ENCODE peak calls at places on chromosomes 1 and 21, in four cellular contexts. One of them, this sample, is unnamed.

GRCh38 chr21:18517905-18518566 is 114.5 kb upstream of the TMPRSS15 start:
- DNase-seq in GM12878: no peak
- DNase-seq in H1: no peak
- DNase-seq in HepG2: no peak
- DNase-seq in this sample: no peak

GRCh38 chr1:184610872-184611614 is 143.6 kb downstream of the EDEM3 start:
- DNase-seq in HepG2: no peak
- DNase-seq in H1: no peak
- DNase-seq in GM12878: no peak
- DNase-seq in this sample: no peak

GRCh38 chr1:52225174-52225573 is 83.3 kb downstream of the ZFYVE9 start:
- DNase-seq in H1: no peak
- DNase-seq in GM12878: no peak
- DNase-seq in HepG2: no peak
- DNase-seq in this sample: no peak

GRCh38 chr1:233790662-233791371 is 113.7 kb upstream of the SLC35F3 start:
- DNase-seq in GM12878: peak
- DNase-seq in H1: peak
- DNase-seq in HepG2: peak
- DNase-seq in this sample: peak

GRCh38 chr1:12436817-12437599 is 181.0 kb downstream of the DHRS3 start:
- DNase-seq in HepG2: peak
- DNase-seq in H1: no peak
- DNase-seq in GM12878: no peak
- DNase-seq in this sample: peak

GRCh38 chr1:240737761-240738265 is 125.9 kb upstream of the GREM2 start:
- DNase-seq in HepG2: no peak
- DNase-seq in GM12878: no peak
- DNase-seq in H1: no peak
- DNase-seq in this sample: no peak

GRCh38 chr1:46254668-46255067 is 7.1 kb downstream of the RAD54L start:
- DNase-seq in H1: no peak
- DNase-seq in HepG2: no peak
- DNase-seq in GM12878: no peak
- DNase-seq in this sample: no peak

GRCh38 chr21:34737115-34737514 is 68.3 kb downstream of the CLIC6 start:
- DNase-seq in HepG2: peak
- DNase-seq in H1: no peak
- DNase-seq in GM12878: no peak
- DNase-seq in this sample: no peak

GRCh38 chr21:37204580-37204979 is 62.6 kb downstream of the VPS26C start:
- DNase-seq in H1: no peak
- DNase-seq in GM12878: no peak
- DNase-seq in HepG2: no peak
- DNase-seq in this sample: no peak

GRCh38 chr1:1631793-1632420 is at the start of gene MMP23B:
- DNase-seq in GM12878: no peak
- DNase-seq in HepG2: no peak
- DNase-seq in H1: peak
- DNase-seq in this sample: no peak

GRCh38 chr21:32794643-32795042 is 23.1 kb upstream of the PAXBP1 start:
- DNase-seq in GM12878: no peak
- DNase-seq in H1: no peak
- DNase-seq in HepG2: peak
- DNase-seq in this sample: no peak

GRCh38 chr1:98344726-98345125 is 316.8 kb upstream of the SNX7 start:
- DNase-seq in H1: no peak
- DNase-seq in HepG2: no peak
- DNase-seq in GM12878: no peak
- DNase-seq in this sample: no peak

GRCh38 chr1:226046240-226046639 is 16.3 kb upstream of the H3-3A start:
- DNase-seq in GM12878: no peak
- DNase-seq in H1: no peak
- DNase-seq in HepG2: peak
- DNase-seq in this sample: no peak

GRCh38 chr1:156865865-156866678 is 5.4 kb downstream of the NTRK1 start:
- DNase-seq in GM12878: no peak
- DNase-seq in H1: no peak
- DNase-seq in HepG2: no peak
- DNase-seq in this sample: peak

GRCh38 chr1:59570524-59570923 is 244.2 kb upstream of the HOOK1 start:
- DNase-seq in HepG2: peak
- DNase-seq in H1: no peak
- DNase-seq in GM12878: no peak
- DNase-seq in this sample: no peak

GRCh38 chr1:66206563-66207154 is 327.3 kb upstream of the SGIP1 start:
- DNase-seq in GM12878: no peak
- DNase-seq in HepG2: no peak
- DNase-seq in H1: no peak
- DNase-seq in this sample: no peak

GRCh38 chr1:227059076-227059475 is 119.0 kb downstream of the COQ8A start:
- DNase-seq in HepG2: no peak
- DNase-seq in GM12878: no peak
- DNase-seq in H1: no peak
- DNase-seq in this sample: no peak

DNA sequence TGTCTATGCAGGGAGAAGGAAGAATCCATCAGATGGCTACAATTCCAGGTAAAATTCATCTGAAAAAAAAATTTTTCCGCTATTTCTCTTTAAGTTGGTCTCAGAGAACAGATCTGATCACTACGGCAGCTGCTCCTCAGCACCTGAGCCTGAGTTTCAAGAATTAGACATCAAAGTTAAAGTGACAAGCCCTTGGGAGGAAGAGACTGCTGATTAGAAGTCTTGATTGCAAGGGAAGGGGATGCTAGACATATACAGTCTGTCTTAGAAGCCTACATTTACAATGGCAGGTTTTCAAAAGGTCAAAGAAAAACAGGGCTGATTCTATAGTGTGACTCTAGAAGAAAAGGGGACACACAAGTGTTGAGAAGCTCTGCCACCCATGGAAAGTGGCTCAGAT is 48.3 kb downstream of the SUSD4 start:
- DNase-seq in HepG2: no peak
- DNase-seq in H1: no peak
- DNase-seq in GM12878: no peak
- DNase-seq in this sample: no peak
- TF ChIP-seq HDAC6 in HepG2: no peak
- TF ChIP-seq HDAC6 in H1: no peak
- TF ChIP-seq HDAC6 in GM12878: no peak
- TF ChIP-seq HDAC6 in this sample: no peak

DNA sequence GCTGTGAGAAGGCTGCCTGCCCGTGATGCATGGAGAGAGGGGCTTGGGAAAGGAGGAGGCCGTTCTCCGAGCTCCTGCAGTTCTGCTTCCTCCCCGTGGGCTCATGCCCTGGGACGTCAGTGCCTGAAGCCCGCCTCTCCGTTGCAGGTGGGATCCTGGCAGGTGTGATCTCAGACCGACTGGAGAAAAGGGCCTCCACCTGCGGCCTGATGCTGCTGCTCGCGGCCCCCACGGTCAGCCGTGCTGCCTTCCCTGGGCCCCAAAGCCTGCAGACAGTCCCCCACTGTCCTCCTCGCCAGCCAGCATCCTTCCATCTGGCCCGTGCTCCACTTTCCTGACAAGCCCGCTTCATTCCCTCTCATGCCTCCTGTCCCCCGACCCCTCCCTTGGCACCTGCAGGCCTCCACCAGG is 50.9 kb downstream of the SLC37A1 start:
- DNase-seq in HepG2: no peak
- DNase-seq in GM12878: no peak
- DNase-seq in H1: no peak
- DNase-seq in this sample: no peak
- TF ChIP-seq HDAC6 in HepG2: no peak
- TF ChIP-seq HDAC6 in GM12878: no peak
- TF ChIP-seq HDAC6 in H1: no peak
- TF ChIP-seq HDAC6 in this sample: no peak

GRCh38 chr1:229526695-229527094 is 18.6 kb upstream of the NUP133 start:
- DNase-seq in HepG2: no peak
- DNase-seq in H1: no peak
- DNase-seq in GM12878: no peak
- DNase-seq in this sample: no peak

GRCh38 chr1:229531326-229531725 is 23.2 kb upstream of the NUP133 start:
- DNase-seq in H1: no peak
- DNase-seq in HepG2: no peak
- DNase-seq in GM12878: no peak
- DNase-seq in this sample: no peak

GRCh38 chr1:229535226-229535625 is 23.3 kb downstream of the ABCB10 start:
- DNase-seq in H1: no peak
- DNase-seq in GM12878: no peak
- DNase-seq in HepG2: no peak
- DNase-seq in this sample: no peak

GRCh38 chr1:229529639-229530038 is 21.5 kb upstream of the NUP133 start:
- DNase-seq in H1: no peak
- DNase-seq in GM12878: no peak
- DNase-seq in HepG2: no peak
- DNase-seq in this sample: no peak
- TF ChIP-seq HDAC6 in H1: no peak
- TF ChIP-seq HDAC6 in GM12878: no peak
- TF ChIP-seq HDAC6 in HepG2: no peak
- TF ChIP-seq HDAC6 in this sample: no peak

GRCh38 chr1:201504179-201504631 is 2.7 kb downstream of the CSRP1 start:
- DNase-seq in H1: no peak
- DNase-seq in HepG2: no peak
- DNase-seq in GM12878: no peak
- DNase-seq in this sample: no peak
- TF ChIP-seq HDAC6 in H1: no peak
- TF ChIP-seq HDAC6 in HepG2: no peak
- TF ChIP-seq HDAC6 in GM12878: no peak
- TF ChIP-seq HDAC6 in this sample: no peak

GRCh38 chr1:37484325-37485051 is 10.1 kb downstream of the ZC3H12A start:
- DNase-seq in H1: no peak
- DNase-seq in HepG2: no peak
- DNase-seq in GM12878: no peak
- DNase-seq in this sample: no peak

GRCh38 chr1:37483785-37484184 is 9.4 kb downstream of the ZC3H12A start:
- DNase-seq in HepG2: no peak
- DNase-seq in H1: no peak
- DNase-seq in GM12878: no peak
- DNase-seq in this sample: no peak

GRCh38 chr1:37486680-37487618 is 12.6 kb downstream of the ZC3H12A start:
- DNase-seq in H1: peak
- DNase-seq in GM12878: no peak
- DNase-seq in HepG2: peak
- DNase-seq in this sample: peak

GRCh38 chr1:37487619-37487984 is 13.2 kb downstream of the ZC3H12A start:
- DNase-seq in GM12878: no peak
- DNase-seq in HepG2: no peak
- DNase-seq in H1: no peak
- DNase-seq in this sample: no peak

DNA sequence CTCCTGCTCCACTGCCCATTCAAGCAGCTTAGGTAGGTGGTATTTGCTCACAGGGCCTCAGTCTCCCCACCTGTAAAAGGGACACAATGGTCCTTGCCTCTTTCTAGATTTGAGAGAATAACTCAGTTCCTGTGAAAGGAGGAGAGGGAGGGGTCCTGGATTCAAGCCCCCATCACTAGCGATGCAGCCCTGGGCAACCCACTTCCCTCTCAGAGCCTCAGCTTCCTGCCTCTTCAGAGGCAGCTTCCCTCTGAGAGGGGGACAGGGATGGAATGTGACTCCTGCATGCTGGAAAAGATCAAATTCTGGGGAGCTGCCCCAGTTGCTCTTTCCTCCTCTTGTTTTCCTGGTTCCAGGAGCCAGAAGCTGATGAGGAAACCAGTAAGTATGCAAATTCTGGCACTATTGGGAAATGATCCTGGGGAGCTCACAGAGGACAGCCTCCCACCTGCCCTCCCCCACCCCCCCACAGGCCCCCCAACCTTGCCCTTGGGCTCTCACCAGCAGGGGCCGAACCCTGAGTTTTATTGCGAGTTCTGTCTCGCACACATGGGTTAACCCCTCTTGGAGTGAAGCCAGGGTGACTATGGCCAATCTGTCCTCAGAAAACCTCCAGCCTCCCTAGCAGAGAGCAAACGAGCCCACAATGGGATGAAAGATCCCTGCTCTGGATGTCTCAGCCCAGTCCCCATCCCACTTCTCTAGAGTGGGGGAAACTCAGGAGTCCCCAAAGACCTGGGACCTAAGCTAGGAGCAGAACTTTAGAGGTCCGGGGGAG is 11.7 kb downstream of the ZC3H12A start:
- DNase-seq in H1: no peak
- DNase-seq in GM12878: no peak
- DNase-seq in HepG2: no peak
- DNase-seq in this sample: no peak
- TF ChIP-seq HDAC6 in H1: no peak
- TF ChIP-seq HDAC6 in GM12878: no peak
- TF ChIP-seq HDAC6 in HepG2: no peak
- TF ChIP-seq HDAC6 in this sample: no peak

GRCh38 chr1:108049083-108049819 is 84.3 kb upstream of the VAV3 start:
- DNase-seq in HepG2: no peak
- DNase-seq in GM12878: no peak
- DNase-seq in H1: peak
- DNase-seq in this sample: peak
- TF ChIP-seq HDAC6 in HepG2: no peak
- TF ChIP-seq HDAC6 in GM12878: no peak
- TF ChIP-seq HDAC6 in H1: no peak
- TF ChIP-seq HDAC6 in this sample: no peak

This sample was measured in K562.